ENCODE peak calls at places on chromosomes 13 and 19, in eight cellular contexts. One of them, this sample, is unnamed.

GRCh38 chr19:23972161-23972560 is 57.5 kb downstream of the ZNF726 start:
- DNase-seq in GM23248: no peak
- DNase-seq in right lobe of liver: no peak
- DNase-seq in activated CD4-positive, alpha-beta T cell treated with anti-CD3 and anti-CD28 coated beads, Interleukin-2, amount 50 U/mL, for 24 hours: no peak
- DNase-seq in stimulated activated CD4-positive, alpha-beta T cell treated with anti-CD3 and anti-CD28 coated beads, Interleukin-12 subunit alpha, Interleukin-12 subunit beta, amount 100 ng/mL, for 24 hours: no peak
- DNase-seq in endothelial cell: no peak
- DNase-seq in Peyer's patch: no peak
- DNase-seq in chondrocyte: no peak
- DNase-seq in this sample: no peak

GRCh38 chr19:49442793-49443365 is 1.6 kb upstream of the SLC17A7 start:
- DNase-seq in GM23248: peak; percentile 92
- DNase-seq in right lobe of liver: peak; percentile 97
- DNase-seq in activated CD4-positive, alpha-beta T cell treated with anti-CD3 and anti-CD28 coated beads, Interleukin-2, amount 50 U/mL, for 24 hours: no peak
- DNase-seq in stimulated activated CD4-positive, alpha-beta T cell treated with anti-CD3 and anti-CD28 coated beads, Interleukin-12 subunit alpha, Interleukin-12 subunit beta, amount 100 ng/mL, for 24 hours: peak; percentile 70
- DNase-seq in endothelial cell: peak; percentile 99
- DNase-seq in Peyer's patch: peak; percentile 98
- DNase-seq in chondrocyte: peak; percentile 96
- DNase-seq in this sample: peak; percentile 91

GRCh38 chr19:743168-743687 is 7.7 kb upstream of the MISP start:
- DNase-seq in GM23248: no peak
- DNase-seq in right lobe of liver: no peak
- DNase-seq in activated CD4-positive, alpha-beta T cell treated with anti-CD3 and anti-CD28 coated beads, Interleukin-2, amount 50 U/mL, for 24 hours: no peak
- DNase-seq in stimulated activated CD4-positive, alpha-beta T cell treated with anti-CD3 and anti-CD28 coated beads, Interleukin-12 subunit alpha, Interleukin-12 subunit beta, amount 100 ng/mL, for 24 hours: no peak
- DNase-seq in endothelial cell: no peak
- DNase-seq in Peyer's patch: peak; percentile 87
- DNase-seq in chondrocyte: no peak
- DNase-seq in this sample: no peak

GRCh38 chr19:10836478-10837325 is 690 bp upstream of the TMED1 start:
- DNase-seq in GM23248: peak; percentile 91
- DNase-seq in right lobe of liver: peak; percentile 85
- DNase-seq in activated CD4-positive, alpha-beta T cell treated with anti-CD3 and anti-CD28 coated beads, Interleukin-2, amount 50 U/mL, for 24 hours: no peak
- DNase-seq in stimulated activated CD4-positive, alpha-beta T cell treated with anti-CD3 and anti-CD28 coated beads, Interleukin-12 subunit alpha, Interleukin-12 subunit beta, amount 100 ng/mL, for 24 hours: peak; percentile 76
- DNase-seq in endothelial cell: no peak
- DNase-seq in Peyer's patch: peak; percentile 86
- DNase-seq in chondrocyte: peak; percentile 94
- DNase-seq in this sample: no peak

GRCh38 chr19:16496613-16496983 is 404 bp downstream of the C19orf44 start:
- DNase-seq in GM23248: peak; percentile 91
- DNase-seq in right lobe of liver: no peak
- DNase-seq in activated CD4-positive, alpha-beta T cell treated with anti-CD3 and anti-CD28 coated beads, Interleukin-2, amount 50 U/mL, for 24 hours: no peak
- DNase-seq in stimulated activated CD4-positive, alpha-beta T cell treated with anti-CD3 and anti-CD28 coated beads, Interleukin-12 subunit alpha, Interleukin-12 subunit beta, amount 100 ng/mL, for 24 hours: no peak
- DNase-seq in endothelial cell: no peak
- DNase-seq in Peyer's patch: peak; percentile 49
- DNase-seq in chondrocyte: no peak
- DNase-seq in this sample: peak; percentile 71

GRCh38 chr13:57128909-57129308 is 11.8 kb upstream of the PRR20A start:
- DNase-seq in GM23248: no peak
- DNase-seq in right lobe of liver: no peak
- DNase-seq in activated CD4-positive, alpha-beta T cell treated with anti-CD3 and anti-CD28 coated beads, Interleukin-2, amount 50 U/mL, for 24 hours: no peak
- DNase-seq in stimulated activated CD4-positive, alpha-beta T cell treated with anti-CD3 and anti-CD28 coated beads, Interleukin-12 subunit alpha, Interleukin-12 subunit beta, amount 100 ng/mL, for 24 hours: no peak
- DNase-seq in endothelial cell: no peak
- DNase-seq in Peyer's patch: no peak
- DNase-seq in chondrocyte: no peak
- DNase-seq in this sample: no peak

GRCh38 chr19:1472227-1473055 is 6.6 kb downstream of the C19orf25 start:
- DNase-seq in GM23248: no peak
- DNase-seq in right lobe of liver: peak; percentile 24
- DNase-seq in activated CD4-positive, alpha-beta T cell treated with anti-CD3 and anti-CD28 coated beads, Interleukin-2, amount 50 U/mL, for 24 hours: no peak
- DNase-seq in stimulated activated CD4-positive, alpha-beta T cell treated with anti-CD3 and anti-CD28 coated beads, Interleukin-12 subunit alpha, Interleukin-12 subunit beta, amount 100 ng/mL, for 24 hours: no peak
- DNase-seq in endothelial cell: no peak
- DNase-seq in Peyer's patch: no peak
- DNase-seq in chondrocyte: no peak
- DNase-seq in this sample: no peak

GRCh38 chr13:92270990-92271389 is 872.6 kb downstream of the GPC5 start:
- DNase-seq in GM23248: no peak
- DNase-seq in right lobe of liver: no peak
- DNase-seq in activated CD4-positive, alpha-beta T cell treated with anti-CD3 and anti-CD28 coated beads, Interleukin-2, amount 50 U/mL, for 24 hours: no peak
- DNase-seq in stimulated activated CD4-positive, alpha-beta T cell treated with anti-CD3 and anti-CD28 coated beads, Interleukin-12 subunit alpha, Interleukin-12 subunit beta, amount 100 ng/mL, for 24 hours: no peak
- DNase-seq in endothelial cell: no peak
- DNase-seq in Peyer's patch: no peak
- DNase-seq in chondrocyte: no peak
- DNase-seq in this sample: no peak

GRCh38 chr19:16382775-16383543 is 58.3 kb downstream of the KLF2 start:
- DNase-seq in GM23248: peak; percentile 93
- DNase-seq in right lobe of liver: peak; percentile 82
- DNase-seq in activated CD4-positive, alpha-beta T cell treated with anti-CD3 and anti-CD28 coated beads, Interleukin-2, amount 50 U/mL, for 24 hours: peak; percentile 50
- DNase-seq in stimulated activated CD4-positive, alpha-beta T cell treated with anti-CD3 and anti-CD28 coated beads, Interleukin-12 subunit alpha, Interleukin-12 subunit beta, amount 100 ng/mL, for 24 hours: peak; percentile 75
- DNase-seq in endothelial cell: peak; percentile 85
- DNase-seq in Peyer's patch: peak; percentile 87
- DNase-seq in chondrocyte: no peak
- DNase-seq in this sample: peak; percentile 85

GRCh38 chr19:41424335-41425173 is 2.6 kb downstream of the B3GNT8 start:
- DNase-seq in GM23248: no peak
- DNase-seq in right lobe of liver: no peak
- DNase-seq in activated CD4-positive, alpha-beta T cell treated with anti-CD3 and anti-CD28 coated beads, Interleukin-2, amount 50 U/mL, for 24 hours: no peak
- DNase-seq in stimulated activated CD4-positive, alpha-beta T cell treated with anti-CD3 and anti-CD28 coated beads, Interleukin-12 subunit alpha, Interleukin-12 subunit beta, amount 100 ng/mL, for 24 hours: no peak
- DNase-seq in endothelial cell: no peak
- DNase-seq in Peyer's patch: peak; percentile 69
- DNase-seq in chondrocyte: no peak
- DNase-seq in this sample: no peak

GRCh38 chr13:46383383-46383782 is 3.7 kb downstream of the RUBCNL start:
- DNase-seq in GM23248: no peak
- DNase-seq in right lobe of liver: no peak
- DNase-seq in activated CD4-positive, alpha-beta T cell treated with anti-CD3 and anti-CD28 coated beads, Interleukin-2, amount 50 U/mL, for 24 hours: no peak
- DNase-seq in stimulated activated CD4-positive, alpha-beta T cell treated with anti-CD3 and anti-CD28 coated beads, Interleukin-12 subunit alpha, Interleukin-12 subunit beta, amount 100 ng/mL, for 24 hours: no peak
- DNase-seq in endothelial cell: no peak
- DNase-seq in Peyer's patch: no peak
- DNase-seq in chondrocyte: no peak
- DNase-seq in this sample: no peak

GRCh38 chr13:50357586-50358118 is 342.4 kb downstream of the KCNRG start:
- DNase-seq in GM23248: peak; percentile 89
- DNase-seq in right lobe of liver: no peak
- DNase-seq in activated CD4-positive, alpha-beta T cell treated with anti-CD3 and anti-CD28 coated beads, Interleukin-2, amount 50 U/mL, for 24 hours: no peak
- DNase-seq in stimulated activated CD4-positive, alpha-beta T cell treated with anti-CD3 and anti-CD28 coated beads, Interleukin-12 subunit alpha, Interleukin-12 subunit beta, amount 100 ng/mL, for 24 hours: no peak
- DNase-seq in endothelial cell: no peak
- DNase-seq in Peyer's patch: no peak
- DNase-seq in chondrocyte: no peak
- DNase-seq in this sample: peak; percentile 63

GRCh38 chr19:35260694-35261304 is 8.0 kb upstream of the USF2 start:
- DNase-seq in GM23248: no peak
- DNase-seq in right lobe of liver: no peak
- DNase-seq in activated CD4-positive, alpha-beta T cell treated with anti-CD3 and anti-CD28 coated beads, Interleukin-2, amount 50 U/mL, for 24 hours: no peak
- DNase-seq in stimulated activated CD4-positive, alpha-beta T cell treated with anti-CD3 and anti-CD28 coated beads, Interleukin-12 subunit alpha, Interleukin-12 subunit beta, amount 100 ng/mL, for 24 hours: no peak
- DNase-seq in endothelial cell: no peak
- DNase-seq in Peyer's patch: peak; percentile 22
- DNase-seq in chondrocyte: peak; percentile 55
- DNase-seq in this sample: no peak

GRCh38 chr13:33483471-33483870 is 197.9 kb upstream of the STARD13 start:
- DNase-seq in GM23248: peak; percentile 80
- DNase-seq in right lobe of liver: no peak
- DNase-seq in activated CD4-positive, alpha-beta T cell treated with anti-CD3 and anti-CD28 coated beads, Interleukin-2, amount 50 U/mL, for 24 hours: no peak
- DNase-seq in stimulated activated CD4-positive, alpha-beta T cell treated with anti-CD3 and anti-CD28 coated beads, Interleukin-12 subunit alpha, Interleukin-12 subunit beta, amount 100 ng/mL, for 24 hours: no peak
- DNase-seq in endothelial cell: no peak
- DNase-seq in Peyer's patch: no peak
- DNase-seq in chondrocyte: no peak
- DNase-seq in this sample: peak; percentile 81

GRCh38 chr13:22201395-22201794 is 530.5 kb downstream of the FGF9 start:
- DNase-seq in GM23248: no peak
- DNase-seq in right lobe of liver: no peak
- DNase-seq in activated CD4-positive, alpha-beta T cell treated with anti-CD3 and anti-CD28 coated beads, Interleukin-2, amount 50 U/mL, for 24 hours: no peak
- DNase-seq in stimulated activated CD4-positive, alpha-beta T cell treated with anti-CD3 and anti-CD28 coated beads, Interleukin-12 subunit alpha, Interleukin-12 subunit beta, amount 100 ng/mL, for 24 hours: no peak
- DNase-seq in endothelial cell: no peak
- DNase-seq in Peyer's patch: no peak
- DNase-seq in chondrocyte: no peak
- DNase-seq in this sample: no peak

GRCh38 chr13:97258801-97259200 is 36.7 kb downstream of the MBNL2 start:
- DNase-seq in GM23248: peak; percentile 75
- DNase-seq in right lobe of liver: no peak
- DNase-seq in activated CD4-positive, alpha-beta T cell treated with anti-CD3 and anti-CD28 coated beads, Interleukin-2, amount 50 U/mL, for 24 hours: no peak
- DNase-seq in stimulated activated CD4-positive, alpha-beta T cell treated with anti-CD3 and anti-CD28 coated beads, Interleukin-12 subunit alpha, Interleukin-12 subunit beta, amount 100 ng/mL, for 24 hours: no peak
- DNase-seq in endothelial cell: no peak
- DNase-seq in Peyer's patch: no peak
- DNase-seq in chondrocyte: no peak
- DNase-seq in this sample: peak; percentile 71

GRCh38 chr19:2785244-2786000 is at the start of gene THOP1:
- DNase-seq in GM23248: peak; percentile 100
- DNase-seq in right lobe of liver: peak; percentile 100
- DNase-seq in activated CD4-positive, alpha-beta T cell treated with anti-CD3 and anti-CD28 coated beads, Interleukin-2, amount 50 U/mL, for 24 hours: peak; percentile 98
- DNase-seq in stimulated activated CD4-positive, alpha-beta T cell treated with anti-CD3 and anti-CD28 coated beads, Interleukin-12 subunit alpha, Interleukin-12 subunit beta, amount 100 ng/mL, for 24 hours: peak; percentile 99
- DNase-seq in endothelial cell: peak; percentile 97
- DNase-seq in Peyer's patch: peak; percentile 99
- DNase-seq in chondrocyte: peak; percentile 100
- DNase-seq in this sample: peak; percentile 99

GRCh38 chr13:49098771-49099512 is 121.2 kb upstream of the MLNR start:
- DNase-seq in GM23248: peak; percentile 38
- DNase-seq in right lobe of liver: no peak
- DNase-seq in activated CD4-positive, alpha-beta T cell treated with anti-CD3 and anti-CD28 coated beads, Interleukin-2, amount 50 U/mL, for 24 hours: no peak
- DNase-seq in stimulated activated CD4-positive, alpha-beta T cell treated with anti-CD3 and anti-CD28 coated beads, Interleukin-12 subunit alpha, Interleukin-12 subunit beta, amount 100 ng/mL, for 24 hours: no peak
- DNase-seq in endothelial cell: no peak
- DNase-seq in Peyer's patch: no peak
- DNase-seq in chondrocyte: no peak
- DNase-seq in this sample: peak; percentile 19

GRCh38 chr13:37640499-37640898 is 41.9 kb upstream of the POSTN start:
- DNase-seq in GM23248: peak; percentile 84
- DNase-seq in right lobe of liver: peak; percentile 16
- DNase-seq in activated CD4-positive, alpha-beta T cell treated with anti-CD3 and anti-CD28 coated beads, Interleukin-2, amount 50 U/mL, for 24 hours: no peak
- DNase-seq in stimulated activated CD4-positive, alpha-beta T cell treated with anti-CD3 and anti-CD28 coated beads, Interleukin-12 subunit alpha, Interleukin-12 subunit beta, amount 100 ng/mL, for 24 hours: no peak
- DNase-seq in endothelial cell: peak; percentile 14
- DNase-seq in Peyer's patch: no peak
- DNase-seq in chondrocyte: no peak
- DNase-seq in this sample: peak; percentile 75

GRCh38 chr13:44024496-44025155 is 144.9 kb downstream of the LACC1 start:
- DNase-seq in GM23248: no peak
- DNase-seq in right lobe of liver: no peak
- DNase-seq in activated CD4-positive, alpha-beta T cell treated with anti-CD3 and anti-CD28 coated beads, Interleukin-2, amount 50 U/mL, for 24 hours: no peak
- DNase-seq in stimulated activated CD4-positive, alpha-beta T cell treated with anti-CD3 and anti-CD28 coated beads, Interleukin-12 subunit alpha, Interleukin-12 subunit beta, amount 100 ng/mL, for 24 hours: no peak
- DNase-seq in endothelial cell: no peak
- DNase-seq in Peyer's patch: no peak
- DNase-seq in chondrocyte: no peak
- DNase-seq in this sample: no peak

GRCh38 chr13:32857077-32857476 is 159.1 kb upstream of the KL start:
- DNase-seq in GM23248: no peak
- DNase-seq in right lobe of liver: no peak
- DNase-seq in activated CD4-positive, alpha-beta T cell treated with anti-CD3 and anti-CD28 coated beads, Interleukin-2, amount 50 U/mL, for 24 hours: no peak
- DNase-seq in stimulated activated CD4-positive, alpha-beta T cell treated with anti-CD3 and anti-CD28 coated beads, Interleukin-12 subunit alpha, Interleukin-12 subunit beta, amount 100 ng/mL, for 24 hours: no peak
- DNase-seq in endothelial cell: no peak
- DNase-seq in Peyer's patch: no peak
- DNase-seq in chondrocyte: no peak
- DNase-seq in this sample: no peak

GRCh38 chr19:18274776-18275356 is 614 bp upstream of the IQCN start:
- DNase-seq in GM23248: peak; percentile 96
- DNase-seq in right lobe of liver: peak; percentile 89
- DNase-seq in activated CD4-positive, alpha-beta T cell treated with anti-CD3 and anti-CD28 coated beads, Interleukin-2, amount 50 U/mL, for 24 hours: no peak
- DNase-seq in stimulated activated CD4-positive, alpha-beta T cell treated with anti-CD3 and anti-CD28 coated beads, Interleukin-12 subunit alpha, Interleukin-12 subunit beta, amount 100 ng/mL, for 24 hours: no peak
- DNase-seq in endothelial cell: no peak
- DNase-seq in Peyer's patch: peak; percentile 91
- DNase-seq in chondrocyte: no peak
- DNase-seq in this sample: peak; percentile 91

GRCh38 chr13:45282994-45283393 is 58.0 kb downstream of the TPT1 start:
- DNase-seq in GM23248: no peak
- DNase-seq in right lobe of liver: no peak
- DNase-seq in activated CD4-positive, alpha-beta T cell treated with anti-CD3 and anti-CD28 coated beads, Interleukin-2, amount 50 U/mL, for 24 hours: no peak
- DNase-seq in stimulated activated CD4-positive, alpha-beta T cell treated with anti-CD3 and anti-CD28 coated beads, Interleukin-12 subunit alpha, Interleukin-12 subunit beta, amount 100 ng/mL, for 24 hours: no peak
- DNase-seq in endothelial cell: no peak
- DNase-seq in Peyer's patch: no peak
- DNase-seq in chondrocyte: no peak
- DNase-seq in this sample: no peak

GRCh38 chr13:29771247-29771646 is 79.2 kb downstream of the UBL3 start:
- DNase-seq in GM23248: peak; percentile 48
- DNase-seq in right lobe of liver: no peak
- DNase-seq in activated CD4-positive, alpha-beta T cell treated with anti-CD3 and anti-CD28 coated beads, Interleukin-2, amount 50 U/mL, for 24 hours: no peak
- DNase-seq in stimulated activated CD4-positive, alpha-beta T cell treated with anti-CD3 and anti-CD28 coated beads, Interleukin-12 subunit alpha, Interleukin-12 subunit beta, amount 100 ng/mL, for 24 hours: no peak
- DNase-seq in endothelial cell: no peak
- DNase-seq in Peyer's patch: no peak
- DNase-seq in chondrocyte: no peak
- DNase-seq in this sample: peak; percentile 44

GRCh38 chr13:28533049-28533436 is 38.1 kb upstream of the FLT1 start:
- DNase-seq in GM23248: no peak
- DNase-seq in right lobe of liver: no peak
- DNase-seq in activated CD4-positive, alpha-beta T cell treated with anti-CD3 and anti-CD28 coated beads, Interleukin-2, amount 50 U/mL, for 24 hours: no peak
- DNase-seq in stimulated activated CD4-positive, alpha-beta T cell treated with anti-CD3 and anti-CD28 coated beads, Interleukin-12 subunit alpha, Interleukin-12 subunit beta, amount 100 ng/mL, for 24 hours: no peak
- DNase-seq in endothelial cell: no peak
- DNase-seq in Peyer's patch: no peak
- DNase-seq in chondrocyte: no peak
- DNase-seq in this sample: peak; percentile 9

This sample was measured in EL.